ENCODE peak calls at places on chromosomes 12 and 14, in seven cellular contexts. P is colonic mucosa, W is neural progenitor cell, H is fibroblast of lung, Q is cardiac muscle cell, A is H9, K is Peyer's patch. Y is an unnamed sample.
A peak's percentile ranks its signal among the peaks of the same experiment; 100 is the strongest.

GRCh38 chr14:91142214-91142668 is 28.4 kb downstream of the DGLUCY start:
- DNase-seq in K (peak; percentile 34), W (no peak), P (no peak), Q (no peak), A (no peak), H (no peak), Y (peak; percentile 13)

GRCh38 chr12:30988887-30989286 is 62.3 kb downstream of the TSPAN11 start:
- DNase-seq in K (no peak), P (peak; percentile 48), W (no peak), A (no peak), H (no peak), Q (no peak), Y (no peak)

GRCh38 chr12:12791756-12792346 is 6.4 kb downstream of the APOLD1 start:
- DNase-seq in W (no peak), K (no peak), Q (peak; percentile 59), A (no peak), H (peak; percentile 70), P (no peak), Y (no peak)

GRCh38 chr12:1069846-1070245 is 78.8 kb downstream of the ERC1 start:
- DNase-seq in W (no peak), H (no peak), Q (no peak), P (no peak), K (no peak), A (no peak), Y (no peak)

GRCh38 chr14:94971750-94972149 is 185.6 kb downstream of the DICER1 start:
- DNase-seq in H (peak; percentile 7), K (no peak), A (no peak), Q (no peak), P (no peak), W (no peak), Y (no peak)

GRCh38 chr12:50985322-50985721 is 33.0 kb downstream of the HIGD1C start:
- DNase-seq in K (no peak), A (no peak), Q (peak; percentile 5), P (peak; percentile 27), W (no peak), H (peak; percentile 76), Y (no peak)

GRCh38 chr14:104879983-104880565 is 15.0 kb downstream of the CEP170B start:
- DNase-seq in A (no peak), H (no peak), K (no peak), Q (no peak), P (no peak), W (no peak), Y (peak; percentile 28)

GRCh38 chr12:57210926-57211700 is 5.5 kb upstream of the NXPH4 start:
- DNase-seq in K (no peak), H (no peak), A (no peak), W (no peak), Q (no peak), P (no peak), Y (no peak)

GRCh38 chr12:80129895-80130535 is 30.7 kb downstream of the OTOGL start:
- DNase-seq in Q (peak; percentile 68), W (no peak), A (no peak), P (no peak), K (no peak), H (peak; percentile 81), Y (no peak)

GRCh38 chr12:94650143-94651056 is at the start of gene TMCC3:
- DNase-seq in W (peak; percentile 80), Q (peak; percentile 70), P (peak; percentile 65), A (peak; percentile 58), K (peak; percentile 41), H (peak; percentile 20), Y (peak; percentile 30)

GRCh38 chr12:95261109-95261508 is 43.5 kb downstream of the VEZT start:
- DNase-seq in Q (no peak), P (no peak), A (no peak), K (no peak), W (no peak), H (no peak), Y (no peak)

GRCh38 chr12:47190271-47190750 is 110.6 kb upstream of the AMIGO2 start:
- DNase-seq in Q (no peak), H (peak; percentile 86), A (no peak), W (no peak), P (no peak), K (no peak), Y (no peak)

GRCh38 chr14:94120667-94121335 is 8.6 kb downstream of the IFI27L2 start:
- DNase-seq in P (no peak), A (no peak), Q (no peak), H (peak; percentile 83), W (no peak), K (no peak), Y (no peak)

GRCh38 chr12:104410786-104411185 is 46.0 kb upstream of the CHST11 start:
- DNase-seq in Q (no peak), H (peak; percentile 59), P (no peak), A (no peak), W (no peak), K (no peak), Y (no peak)

GRCh38 chr12:11892065-11892391 is 178.7 kb upstream of the BCL2L14 start:
- DNase-seq in A (no peak), H (no peak), W (no peak), K (no peak), P (no peak), Q (peak; percentile 16), Y (no peak)

GRCh38 chr12:2641761-2642160 is 153.0 kb upstream of the FKBP4 start:
- DNase-seq in Q (no peak), W (no peak), A (no peak), K (no peak), P (no peak), H (no peak), Y (no peak)

GRCh38 chr14:74621556-74621955 is 9.5 kb upstream of the LTBP2 start:
- DNase-seq in A (no peak), H (no peak), P (no peak), Q (peak; percentile 67), W (no peak), K (no peak), Y (no peak)

GRCh38 chr14:74620923-74621322 is 8.9 kb upstream of the LTBP2 start:
- DNase-seq in W (no peak), Q (no peak), A (no peak), K (no peak), P (no peak), H (no peak), Y (no peak)

GRCh38 chr14:74619672-74620131 is 7.7 kb upstream of the LTBP2 start:
- DNase-seq in W (no peak), A (no peak), H (peak; percentile 99), K (peak; percentile 31), P (peak; percentile 40), Q (no peak), Y (no peak)

GRCh38 chr14:74622257-74622656 is 10.2 kb upstream of the LTBP2 start:
- DNase-seq in K (no peak), W (no peak), P (no peak), A (no peak), H (no peak), Q (no peak), Y (no peak)

DNA sequence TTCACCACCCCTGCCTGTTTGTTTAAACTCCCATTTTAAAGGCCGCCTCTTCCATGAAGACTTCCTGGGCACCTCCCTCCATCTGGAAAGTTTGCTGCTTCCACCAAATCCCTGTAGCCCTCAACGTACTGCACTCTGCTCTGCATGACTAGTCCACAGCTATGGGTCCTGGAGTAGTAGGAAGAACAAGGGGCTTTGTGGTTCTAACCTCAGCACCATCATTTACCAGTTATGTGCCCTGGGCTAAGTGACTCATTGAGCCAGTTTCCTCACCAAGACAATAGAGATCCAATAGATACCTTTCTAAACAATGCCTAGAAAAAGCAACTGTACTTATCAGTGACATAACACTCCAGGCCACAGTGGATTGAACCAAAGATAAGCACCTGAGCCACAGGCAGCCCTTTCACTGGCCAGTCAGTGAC is 8.5 kb upstream of the LTBP2 start:
- DNase-seq in K (no peak), Q (no peak), W (no peak), P (no peak), H (peak; percentile 100), A (no peak), Y (no peak)
- H3K4me1 ChIP-seq in K (peaks cover 4% of the 10 kb centered on the region), Q (peaks cover 8% of the 10 kb centered on the region), W (peaks cover 9% of the 10 kb centered on the region), P (peaks cover 7% of the 10 kb centered on the region), H (peaks cover 41% of the 10 kb centered on the region), A (peaks cover 5% of the 10 kb centered on the region), Y (peaks cover 47% of the 10 kb centered on the region)

GRCh38 chr12:77016621-77017020 is 48.7 kb downstream of the E2F7 start:
- DNase-seq in W (no peak), K (no peak), A (no peak), P (no peak), H (no peak), Q (no peak), Y (no peak)

DNA sequence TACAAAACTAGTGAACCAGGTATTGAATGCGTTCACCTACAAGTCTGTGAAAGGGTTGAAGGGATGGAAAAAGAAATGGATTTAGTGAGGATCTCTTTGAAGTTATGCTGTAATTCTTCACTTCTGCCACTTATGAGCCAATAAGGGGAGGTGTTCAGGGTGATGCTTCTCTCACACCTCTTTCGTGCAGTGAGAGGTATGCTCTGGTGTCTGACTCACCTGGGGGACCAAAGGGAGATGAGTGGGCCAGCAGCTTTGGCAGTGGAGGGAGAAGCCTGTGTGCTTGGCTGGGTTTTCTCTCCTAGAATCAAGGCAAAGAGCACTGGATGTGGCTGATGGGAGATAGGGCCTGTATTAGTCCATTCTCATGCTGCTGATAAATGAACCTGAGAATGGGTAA is 45.4 kb downstream of the E2F7 start:
- DNase-seq in Q (no peak), A (no peak), W (no peak), K (no peak), H (no peak), P (no peak), Y (no peak)
- H3K27ac ChIP-seq in Q (no peak overlapping the region), A (no peak overlapping the region), W (no peak overlapping the region), K (no peak overlapping the region), H (no peak overlapping the region), P (no peak overlapping the region), Y (no peak overlapping the region)

GRCh38 chr14:27253946-27254345 is 656.1 kb upstream of the NOVA1 start:
- DNase-seq in K (no peak), Q (peak; percentile 36), H (no peak), A (no peak), P (no peak), W (no peak), Y (no peak)
- H3K9me3 ChIP-seq in K (no peaks in the 10 kb centered on the region), Q (no peaks in the 10 kb centered on the region), H (no peaks in the 10 kb centered on the region), A (no peaks in the 10 kb centered on the region), P (no peaks in the 10 kb centered on the region), W (no peaks in the 10 kb centered on the region), Y (no peaks in the 10 kb centered on the region)

GRCh38 chr14:64706552-64707193 is 2.4 kb downstream of the PLEKHG3 start:
- DNase-seq in H (no peak), W (peak; percentile 86), Q (no peak), A (peak; percentile 79), K (no peak), P (no peak), Y (no peak)

GRCh38 chr14:64708148-64709004 is 4.2 kb downstream of the PLEKHG3 start:
- DNase-seq in P (peak; percentile 65), K (no peak), Q (peak; percentile 67), W (peak; percentile 59), H (peak; percentile 74), A (peak; percentile 97), Y (peak; percentile 85)

GRCh38 chr14:64709126-64709525 is 4.9 kb downstream of the PLEKHG3 start:
- DNase-seq in A (no peak), H (no peak), K (no peak), P (no peak), W (no peak), Q (no peak), Y (no peak)

GRCh38 chr14:64706119-64706465 is 1.9 kb downstream of the PLEKHG3 start:
- DNase-seq in P (no peak), K (no peak), H (no peak), A (no peak), W (no peak), Q (no peak), Y (no peak)

DNA sequence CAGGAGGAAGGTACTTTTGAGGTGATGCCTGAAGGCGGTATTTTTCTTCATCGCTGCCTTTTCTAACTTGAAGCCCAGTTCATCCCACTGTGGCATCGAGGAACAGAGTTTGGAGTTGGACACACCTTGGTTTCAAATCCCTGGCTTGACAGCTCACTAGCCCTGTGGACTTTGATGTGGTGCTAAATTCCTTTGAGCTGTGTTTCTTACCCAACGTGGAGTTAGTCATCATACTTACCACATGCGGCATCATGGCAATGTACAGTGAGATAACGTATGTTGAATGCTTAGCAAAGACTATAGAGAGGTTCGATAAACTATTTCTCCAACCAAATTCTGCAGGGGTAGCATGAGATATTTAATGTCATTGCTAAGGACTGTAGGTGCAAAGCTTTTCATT is 3.4 kb downstream of the PLEKHG3 start:
- DNase-seq in K (no peak), P (no peak), W (no peak), Q (no peak), H (peak; percentile 93), A (no peak), Y (no peak)
- H3K4me1 ChIP-seq in K (peaks cover 12% of the 10 kb centered on the region), P (peaks cover 10% of the 10 kb centered on the region), W (peaks cover 58% of the 10 kb centered on the region), Q (peaks cover 58% of the 10 kb centered on the region), H (peaks cover 13% of the 10 kb centered on the region), A (peaks cover 18% of the 10 kb centered on the region), Y (peaks cover 91% of the 10 kb centered on the region)